ENCODE peak calls at places on chromosome 14, in seven cellular contexts. S is left lung, U is HFF-Myc, A is RWPE1, C is psoas muscle, F is ovary, R is stomach. I is an unnamed sample.

GRCh38 chr14:57362356-57362755 is 28.0 kb upstream of the NAA30 start:
- DNase-seq in S (no peak), U (no peak), A (no peak), C (no peak), F (no peak), R (no peak), I (no peak)

GRCh38 chr14:55458800-55459577 is 18.6 kb upstream of the TBPL2 start:
- DNase-seq in S (no peak), U (no peak), A (peak), C (no peak), F (no peak), R (no peak), I (no peak)

GRCh38 chr14:94924189-94924588 is 154.3 kb upstream of the GSC start:
- DNase-seq in S (no peak), U (no peak), A (no peak), C (no peak), F (no peak), R (no peak), I (no peak)

GRCh38 chr14:39673141-39674133 is 241.2 kb upstream of the FBXO33 start:
- DNase-seq in S (no peak), U (no peak), A (peak), C (no peak), F (no peak), R (no peak), I (no peak)

GRCh38 chr14:45811155-45811554 is 558.2 kb upstream of the MIS18BP1 start:
- DNase-seq in S (no peak), U (no peak), A (no peak), C (no peak), F (no peak), R (no peak), I (no peak)

GRCh38 chr14:31895206-31895605 is 181.9 kb upstream of the ARHGAP5 start:
- DNase-seq in S (no peak), U (peak), A (peak), C (no peak), F (no peak), R (no peak), I (no peak)

GRCh38 chr14:26233126-26233525 is 364.7 kb downstream of the NOVA1 start:
- DNase-seq in S (no peak), U (no peak), A (no peak), C (no peak), F (no peak), R (no peak), I (no peak)

GRCh38 chr14:103520269-103520656 is 2.4 kb downstream of the CKB start:
- DNase-seq in S (peak), U (no peak), A (no peak), C (peak), F (no peak), R (no peak), I (no peak)

GRCh38 chr14:105056303-105056831 is 8.9 kb downstream of the GPR132 start:
- DNase-seq in S (peak), U (no peak), A (no peak), C (peak), F (no peak), R (no peak), I (no peak)

GRCh38 chr14:86035882-86036281 is 505.9 kb downstream of the FLRT2 start:
- DNase-seq in S (no peak), U (no peak), A (no peak), C (no peak), F (no peak), R (no peak), I (no peak)

GRCh38 chr14:73394317-73394716 is 64.0 kb downstream of the NUMB start:
- DNase-seq in S (no peak), U (no peak), A (no peak), C (no peak), F (no peak), R (no peak), I (no peak)

GRCh38 chr14:97626088-97626487 is 828.9 kb downstream of the VRK1 start:
- DNase-seq in S (no peak), U (no peak), A (no peak), C (no peak), F (no peak), R (no peak), I (no peak)

GRCh38 chr14:102418169-102418852 is 55.6 kb downstream of the TECPR2 start:
- DNase-seq in S (no peak), U (no peak), A (no peak), C (no peak), F (no peak), R (no peak), I (no peak)

GRCh38 chr14:32883189-32883588 is 55.5 kb upstream of the NPAS3 start:
- DNase-seq in S (no peak), U (no peak), A (no peak), C (no peak), F (no peak), R (no peak), I (no peak)

GRCh38 chr14:73887116-73887490 is 444 bp downstream of the ZNF410 start:
- DNase-seq in S (no peak), U (no peak), A (no peak), C (no peak), F (no peak), R (no peak), I (no peak)

GRCh38 chr14:70033561-70033960 is 154.3 kb downstream of the SMOC1 start:
- DNase-seq in S (no peak), U (no peak), A (no peak), C (no peak), F (no peak), R (no peak), I (no peak)

GRCh38 chr14:96130854-96131253 is 73.8 kb upstream of the BDKRB2 start:
- DNase-seq in S (no peak), U (no peak), A (peak), C (no peak), F (no peak), R (no peak), I (no peak)

GRCh38 chr14:60327447-60328331 is 78.7 kb downstream of the PPM1A start:
- DNase-seq in S (peak), U (no peak), A (no peak), C (peak), F (no peak), R (peak), I (no peak)
- TF ChIP-seq CTCF in S (no peak), U (no peak), A (no peak), C (peak), F (no peak), R (no peak), I (no peak)

DNA sequence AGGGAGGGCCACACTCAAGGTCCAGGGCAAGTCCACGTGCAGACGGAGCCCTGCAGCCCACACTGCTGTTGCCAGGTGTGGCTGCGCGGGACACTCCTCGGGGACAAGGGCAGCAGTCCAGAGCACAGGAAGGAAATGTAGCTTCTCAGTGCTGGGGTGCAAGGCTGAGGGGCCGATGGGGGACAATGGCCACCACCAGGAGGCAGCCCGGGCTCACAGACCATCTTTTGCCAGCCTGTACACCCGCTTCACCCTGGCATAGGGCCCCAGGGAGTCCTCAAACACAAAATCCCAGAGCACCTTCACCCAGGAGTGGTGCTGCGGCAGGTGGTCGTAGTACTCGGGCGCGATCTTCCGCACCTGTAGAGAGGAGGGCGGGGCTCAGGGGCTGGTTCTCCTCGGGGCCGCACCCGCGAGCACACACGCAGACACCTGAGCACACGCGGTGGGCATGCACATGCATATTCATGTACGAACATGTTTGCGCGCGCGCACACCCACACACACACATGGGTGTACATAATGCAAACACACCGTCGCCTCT is 12.8 kb downstream of the DEGS2 start:
- DNase-seq in S (peak), U (no peak), A (no peak), C (no peak), F (no peak), R (no peak), I (no peak)
- TF ChIP-seq CTCF in S (no peak), U (no peak), A (no peak), C (no peak), F (no peak), R (no peak), I (no peak)

GRCh38 chr14:23621204-23621931 is 14.8 kb upstream of the DHRS2 start:
- DNase-seq in S (no peak), U (no peak), A (no peak), C (no peak), F (no peak), R (no peak), I (no peak)

GRCh38 chr14:23621932-23622495 is 14.2 kb upstream of the DHRS2 start:
- DNase-seq in S (no peak), U (no peak), A (no peak), C (no peak), F (no peak), R (no peak), I (no peak)

GRCh38 chr14:23618415-23618988 is 17.7 kb upstream of the DHRS2 start:
- DNase-seq in S (no peak), U (no peak), A (no peak), C (no peak), F (no peak), R (no peak), I (no peak)

GRCh38 chr14:23617539-23617938 is 18.6 kb upstream of the DHRS2 start:
- DNase-seq in S (no peak), U (no peak), A (no peak), C (no peak), F (no peak), R (no peak), I (no peak)

DNA sequence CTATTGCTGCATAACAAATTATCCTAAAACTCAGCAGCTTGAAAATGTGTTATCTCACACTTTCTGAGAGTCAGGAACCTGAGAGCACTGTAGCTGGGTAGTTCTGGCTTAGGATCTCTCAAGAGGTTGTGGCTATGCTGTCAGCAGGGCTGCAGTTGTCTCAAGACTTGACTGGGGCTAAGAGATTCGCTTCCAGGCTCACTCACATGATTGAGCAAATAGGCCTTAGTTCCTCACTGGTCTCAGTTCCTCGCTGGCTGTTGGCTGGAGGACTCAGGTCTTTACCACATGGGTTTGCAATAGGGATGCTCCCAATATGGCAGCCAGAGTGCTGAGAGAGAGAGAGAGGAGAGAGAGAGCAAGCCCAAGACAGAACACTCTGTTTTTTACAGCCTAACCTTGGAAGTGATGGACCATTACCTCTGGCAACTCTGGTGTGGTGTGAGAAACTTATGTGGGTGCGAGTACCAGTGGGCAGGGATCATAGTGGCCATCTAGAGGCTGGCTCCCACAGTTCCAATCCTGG is 15.9 kb upstream of the DHRS2 start:
- DNase-seq in S (no peak), U (no peak), A (no peak), C (no peak), F (no peak), R (no peak), I (no peak)
- TF ChIP-seq CTCF in S (no peak), U (no peak), A (no peak), C (no peak), F (no peak), R (no peak), I (no peak)

GRCh38 chr14:106309423-106309822 is 783.0 kb downstream of the TMEM121 start:
- DNase-seq in S (no peak), U (no peak), A (no peak), C (no peak), F (no peak), R (no peak), I (no peak)

DNA sequence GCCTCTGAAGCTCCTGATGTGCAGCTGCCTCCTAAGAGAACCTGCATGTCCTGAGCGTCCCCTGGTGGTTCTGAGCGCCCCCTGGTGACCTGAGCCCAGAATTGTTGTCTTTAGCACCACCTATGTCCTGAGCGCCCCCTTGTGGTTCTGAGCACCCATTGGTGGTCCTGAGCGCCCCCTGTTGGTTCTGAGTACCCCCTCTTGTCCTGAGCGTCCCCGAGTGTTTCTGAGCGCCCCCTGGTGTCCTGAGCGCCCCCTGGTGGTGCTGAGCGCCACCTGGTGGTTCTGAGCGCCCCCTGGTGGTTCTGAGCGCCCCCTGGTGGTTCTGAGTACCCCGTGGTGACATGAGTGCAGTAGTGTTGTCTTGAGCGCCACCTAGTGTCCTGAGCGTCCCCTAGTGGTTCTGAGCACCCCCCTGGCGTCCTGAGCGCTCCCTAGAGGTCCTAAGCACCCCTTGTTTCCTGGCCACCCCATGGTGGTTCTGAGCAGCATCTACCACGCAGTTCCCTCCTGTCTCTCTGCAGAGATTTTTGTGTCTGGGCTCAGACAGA is 782.5 kb downstream of the TMEM121 start:
- DNase-seq in S (peak), U (no peak), A (no peak), C (no peak), F (no peak), R (peak), I (no peak)
- TF ChIP-seq CTCF in S (no peak), U (peak), A (peak), C (no peak), F (no peak), R (peak), I (no peak)

DNA sequence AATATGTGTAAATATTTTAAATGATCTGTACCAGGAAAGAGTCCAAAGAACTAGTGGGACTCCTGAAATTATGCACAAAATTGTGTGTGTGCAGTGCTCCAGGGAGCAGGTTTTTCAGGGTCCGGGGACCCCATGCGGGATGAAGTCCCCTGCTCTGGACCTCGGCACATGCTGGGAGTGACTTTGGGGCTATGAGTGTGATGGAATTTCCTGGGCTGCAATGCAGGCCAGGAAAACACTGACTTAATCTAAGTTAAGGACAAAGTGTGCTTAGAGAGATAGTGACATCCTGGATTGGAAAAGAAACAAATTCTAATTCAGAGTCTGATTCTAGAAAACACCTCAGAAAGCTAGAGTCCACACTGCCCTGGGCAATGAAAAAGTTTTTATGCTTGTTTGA is 6.2 kb upstream of the MYH6 start:
- DNase-seq in S (peak), U (no peak), A (no peak), C (no peak), F (no peak), R (no peak), I (no peak)
- TF ChIP-seq CTCF in S (no peak), U (no peak), A (no peak), C (no peak), F (no peak), R (no peak), I (no peak)

GRCh38 chr14:29215853-29216252 is 449.3 kb downstream of the FOXG1 start:
- DNase-seq in S (no peak), U (no peak), A (peak), C (no peak), F (no peak), R (no peak), I (no peak)
- TF ChIP-seq CTCF in S (no peak), U (no peak), A (no peak), C (no peak), F (no peak), R (no peak), I (no peak)

GRCh38 chr14:64937821-64938193 is 4.7 kb downstream of the GPX2 start:
- DNase-seq in S (no peak), U (no peak), A (no peak), C (no peak), F (no peak), R (no peak), I (no peak)
- TF ChIP-seq CTCF in S (no peak), U (peak), A (no peak), C (peak), F (no peak), R (peak), I (peak)

DNA sequence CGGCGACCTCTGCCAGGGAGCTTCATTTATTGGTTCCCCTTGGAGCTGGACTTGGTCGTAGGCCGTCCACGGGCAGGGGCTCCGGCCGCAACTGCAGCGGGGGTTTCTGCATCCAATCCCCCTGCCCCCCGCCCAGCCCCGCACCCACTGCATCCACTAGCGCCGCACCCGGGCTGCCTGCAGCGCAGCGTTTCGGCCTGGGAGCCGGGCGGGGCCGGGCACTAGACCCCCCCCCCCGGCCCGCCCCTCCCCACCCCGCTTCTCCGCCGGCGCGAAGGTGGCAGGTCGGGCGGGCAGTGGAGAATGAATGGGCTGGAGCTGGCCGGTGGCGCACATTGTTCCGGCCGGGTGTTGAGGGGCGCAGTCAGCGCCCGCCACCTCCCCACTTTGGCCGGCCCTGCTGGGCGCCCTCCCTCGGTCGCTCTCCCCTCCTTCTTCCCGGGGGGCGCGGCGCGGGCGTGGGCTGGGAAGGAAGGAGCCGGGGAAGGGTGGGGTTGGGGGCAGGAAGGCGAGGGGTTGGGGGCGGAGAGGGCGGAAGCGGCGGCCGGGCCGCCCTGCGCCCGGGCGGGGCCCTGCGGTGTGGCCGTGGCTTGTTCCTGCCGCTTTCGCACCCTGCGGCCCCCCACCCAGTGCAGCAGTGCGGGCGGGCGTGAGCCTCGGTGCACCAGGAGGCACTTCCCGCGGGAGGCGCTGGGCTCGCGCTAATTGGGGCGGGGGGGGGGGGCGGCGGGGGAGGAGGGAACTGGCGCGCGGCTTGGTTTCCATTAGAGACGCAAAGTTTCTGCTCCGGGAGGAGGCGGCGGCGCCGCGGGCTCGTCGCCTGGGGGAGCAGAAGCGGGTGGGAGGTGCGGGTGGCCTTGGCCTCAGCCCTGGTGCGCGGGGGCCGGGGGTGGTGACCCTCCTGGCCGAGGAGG is 829 bp downstream of the CALM1 start:
- DNase-seq in S (peak), U (no peak), A (peak), C (peak), F (peak), R (peak), I (peak)
- TF ChIP-seq CTCF in S (no peak), U (no peak), A (no peak), C (no peak), F (no peak), R (no peak), I (no peak)

DNA sequence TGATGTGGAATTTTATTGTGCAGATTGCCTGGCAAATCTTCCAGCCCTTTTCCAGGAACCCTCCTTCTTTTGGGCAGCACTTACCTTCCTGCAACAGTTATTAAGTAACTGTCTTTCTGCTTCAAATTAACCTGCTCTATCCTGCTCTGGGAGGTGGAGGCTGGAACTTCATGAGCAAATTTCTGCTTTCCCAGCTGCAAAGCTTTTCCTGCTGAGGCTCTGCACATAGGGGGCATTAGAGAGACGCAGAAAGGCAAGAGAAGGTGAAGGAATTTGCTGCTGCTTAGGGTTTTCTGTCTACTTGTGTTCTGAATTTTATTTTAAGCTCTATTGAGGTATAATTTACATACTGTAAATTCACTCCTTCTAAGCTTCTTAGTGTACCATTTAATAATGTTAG is 259.2 kb downstream of the PCNX1 start:
- DNase-seq in S (no peak), U (peak), A (no peak), C (no peak), F (no peak), R (no peak), I (no peak)
- TF ChIP-seq CTCF in S (peak), U (peak), A (no peak), C (no peak), F (no peak), R (no peak), I (peak)

DNA sequence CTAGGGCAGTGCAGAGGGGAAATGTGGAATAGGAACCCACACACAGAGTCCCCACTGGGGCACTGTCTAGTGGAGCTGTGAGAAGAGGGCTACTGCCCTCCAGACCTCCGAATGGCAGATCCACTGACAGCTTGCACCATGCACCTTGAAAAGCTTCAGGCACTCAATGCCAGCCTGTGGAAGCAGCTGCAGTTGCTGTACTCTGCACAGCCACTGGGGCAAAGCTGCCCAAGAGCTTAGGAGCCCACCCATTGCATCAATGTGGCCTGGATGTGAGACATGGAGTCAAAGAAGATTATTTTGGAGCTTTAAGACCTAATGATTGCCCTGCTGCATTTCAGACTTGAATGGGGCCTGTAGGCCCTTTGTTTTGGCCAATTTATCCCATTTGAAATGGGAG is 21.7 kb upstream of the CCDC88C start:
- DNase-seq in S (no peak), U (no peak), A (no peak), C (no peak), F (no peak), R (no peak), I (no peak)
- TF ChIP-seq CTCF in S (no peak), U (no peak), A (no peak), C (no peak), F (no peak), R (no peak), I (no peak)

I was measured in tibial artery.